ENCODE peak calls at places on chromosomes 2 and 18, in five cellular contexts. U is A549, L is GM23248, E is K562, Z is mesendoderm. I is an unnamed sample. For H3K4me1, the result is how much of the 10 kb centered on the place peaks cover.

GRCh38 chr2:173708757-173709156 is 256.4 kb downstream of the SP3 start:
- DNase-seq in U (no peak), L (no peak), E (no peak), Z (no peak), I (no peak)

GRCh38 chr2:70962211-70962884 is 16.1 kb upstream of the ANKRD53 start:
- DNase-seq in U (no peak), L (no peak), E (no peak), Z (no peak), I (peak)

GRCh38 chr2:188665196-188665595 is 309.0 kb upstream of the COL3A1 start:
- DNase-seq in U (no peak), L (peak), E (no peak), Z (peak), I (peak)

GRCh38 chr2:236444187-236444586 is 125.4 kb upstream of the ACKR3 start:
- DNase-seq in U (no peak), L (no peak), E (no peak), Z (no peak), I (no peak)

GRCh38 chr2:134173338-134174016 is 80.4 kb upstream of the MGAT5 start:
- DNase-seq in U (no peak), L (no peak), E (no peak), Z (no peak), I (peak)

GRCh38 chr2:200101862-200102261 is 146.5 kb downstream of the MAIP1 start:
- DNase-seq in U (no peak), L (no peak), E (no peak), Z (no peak), I (no peak)

GRCh38 chr18:26185267-26185666 is 41.0 kb upstream of the TAF4B start:
- DNase-seq in U (peak), L (peak), E (no peak), Z (peak), I (no peak)

GRCh38 chr2:151315381-151315903 is 26.0 kb upstream of the NMI start:
- DNase-seq in U (no peak), L (peak), E (no peak), Z (peak), I (no peak)

GRCh38 chr2:36371070-36371962 is 15.7 kb downstream of the CRIM1 start:
- DNase-seq in U (peak), L (peak), E (no peak), Z (no peak), I (no peak)

GRCh38 chr2:231397011-231397927 is 1.8 kb downstream of the B3GNT7 start:
- DNase-seq in U (no peak), L (no peak), E (no peak), Z (no peak), I (peak)

GRCh38 chr2:65227035-65227470 is 578 bp upstream of the ACTR2 start:
- DNase-seq in U (peak), L (peak), E (peak), Z (peak), I (no peak)

GRCh38 chr2:85433511-85434089 is 15.1 kb downstream of the SH2D6 start:
- DNase-seq in U (peak), L (peak), E (no peak), Z (no peak), I (peak)

GRCh38 chr2:74550231-74550630 is 3.5 kb downstream of the LOXL3 start:
- DNase-seq in U (no peak), L (no peak), E (no peak), Z (no peak), I (peak)

GRCh38 chr2:190889175-190889943 is 8.7 kb downstream of the GLS start:
- DNase-seq in U (no peak), L (no peak), E (no peak), Z (no peak), I (no peak)

GRCh38 chr2:47108638-47109372 is 46.3 kb downstream of the STPG4 start:
- DNase-seq in U (no peak), L (peak), E (peak), Z (no peak), I (peak)

GRCh38 chr2:219252084-219252483 is 959 bp upstream of the TUBA4B start:
- DNase-seq in U (no peak), L (peak), E (no peak), Z (no peak), I (no peak)

GRCh38 chr2:68059769-68060525 is 2.9 kb downstream of the C1D start:
- DNase-seq in U (no peak), L (peak), E (no peak), Z (no peak), I (peak)

GRCh38 chr2:145006957-145007672 is 487.2 kb upstream of the ZEB2 start:
- DNase-seq in U (peak), L (peak), E (no peak), Z (no peak), I (peak)

GRCh38 chr18:79371536-79372210 is 24.1 kb upstream of the NFATC1 start:
- DNase-seq in U (no peak), L (no peak), E (no peak), Z (no peak), I (no peak)

GRCh38 chr2:232387451-232388171 is 9.1 kb downstream of the ALPP start:
- DNase-seq in U (no peak), L (peak), E (no peak), Z (peak), I (peak)

GRCh38 chr2:238128061-238129040 is 10.1 kb upstream of the KLHL30 start:
- DNase-seq in U (no peak), L (no peak), E (no peak), Z (no peak), I (peak)

GRCh38 chr2:100416397-100416938 is 1.0 kb downstream of the CHST10 start:
- DNase-seq in U (no peak), L (peak), E (no peak), Z (no peak), I (no peak)
- H3K27ac ChIP-seq in U (peak), L (no peak), E (peak), Z (no peak), I (no peak)

GRCh38 chr2:160921401-160921964 is 238.7 kb upstream of the TANK start:
- DNase-seq in U (no peak), L (peak), E (no peak), Z (no peak), I (no peak)
- H3K4me1 ChIP-seq in U (under half), L (half or more), E (under half), Z (under half), I (under half)

GRCh38 chr2:98669675-98670074 is 61.3 kb downstream of the MGAT4A start:
- DNase-seq in U (peak), L (no peak), E (no peak), Z (peak), I (no peak)

GRCh38 chr2:98658816-98659486 is 50.6 kb downstream of the UNC50 start:
- DNase-seq in U (no peak), L (no peak), E (no peak), Z (no peak), I (no peak)

GRCh38 chr2:98665638-98666037 is 57.2 kb downstream of the UNC50 start:
- DNase-seq in U (no peak), L (no peak), E (no peak), Z (no peak), I (no peak)

GRCh38 chr2:98663521-98664090 is 55.2 kb downstream of the UNC50 start:
- DNase-seq in U (no peak), L (no peak), E (no peak), Z (no peak), I (no peak)

GRCh38 chr2:98664323-98664722 is 55.9 kb downstream of the UNC50 start:
- DNase-seq in U (no peak), L (peak), E (no peak), Z (peak), I (peak)
- H3K4me2 ChIP-seq in U (no peak), L (no peak), E (no peak), Z (no peak), I (no peak)

GRCh38 chr2:101741775-101742520 is 44.4 kb downstream of the MAP4K4 start:
- DNase-seq in U (no peak), L (no peak), E (no peak), Z (peak), I (peak)
- H3K27ac ChIP-seq in U (peak), L (peak), E (no peak), Z (peak), I (peak)

GRCh38 chr2:16186661-16187516 is 246.5 kb downstream of the MYCN start:
- DNase-seq in U (no peak), L (no peak), E (no peak), Z (no peak), I (no peak)
- H3K4me1 ChIP-seq in U (under half), L (under half), E (under half), Z (under half), I (under half)

DNA sequence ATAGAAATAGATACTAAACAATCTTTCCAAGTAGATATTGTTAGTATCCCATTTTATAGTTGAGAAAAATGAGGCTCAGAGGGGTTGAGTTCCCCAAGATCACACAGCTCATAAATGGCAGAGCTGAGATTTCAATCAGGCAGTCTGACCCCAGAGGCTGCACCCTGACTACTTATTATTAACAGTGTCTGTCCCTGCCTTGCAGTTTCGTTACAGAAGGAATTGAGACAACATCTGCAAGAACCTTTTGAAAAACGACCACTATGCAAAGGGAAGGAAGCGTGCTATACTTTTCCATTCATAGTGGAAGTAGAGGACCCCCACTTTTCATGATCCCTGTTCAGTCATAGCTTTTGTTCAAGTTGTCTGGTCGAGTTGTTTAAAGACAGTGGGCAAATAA is 53.2 kb upstream of the SEC11C start:
- DNase-seq in U (no peak), L (no peak), E (no peak), Z (no peak), I (no peak)
- H3K4me2 ChIP-seq in U (no peak), L (no peak), E (no peak), Z (no peak), I (no peak)

GRCh38 chr2:30372836-30373235 is 74.2 kb upstream of the LCLAT1 start:
- DNase-seq in U (no peak), L (no peak), E (no peak), Z (no peak), I (no peak)

GRCh38 chr2:30375915-30376314 is 71.1 kb upstream of the LCLAT1 start:
- DNase-seq in U (no peak), L (no peak), E (no peak), Z (no peak), I (no peak)

GRCh38 chr2:30371772-30372373 is 75.2 kb upstream of the LCLAT1 start:
- DNase-seq in U (no peak), L (peak), E (no peak), Z (no peak), I (peak)

GRCh38 chr2:30373881-30374302 is 73.2 kb upstream of the LCLAT1 start:
- DNase-seq in U (no peak), L (peak), E (no peak), Z (peak), I (peak)

GRCh38 chr2:30374380-30374779 is 72.7 kb upstream of the LCLAT1 start:
- DNase-seq in U (no peak), L (peak), E (no peak), Z (no peak), I (peak)
- H3K27ac ChIP-seq in U (no peak), L (peak), E (no peak), Z (no peak), I (peak)

GRCh38 chr2:29119211-29119610 is 4.0 kb downstream of the CLIP4 start:
- DNase-seq in U (no peak), L (no peak), E (no peak), Z (no peak), I (no peak)
- H3K4me1 ChIP-seq in U (half or more), L (half or more), E (under half), Z (under half), I (under half)

GRCh38 chr18:73124165-73124564 is 256.4 kb upstream of the NETO1 start:
- DNase-seq in U (no peak), L (no peak), E (no peak), Z (no peak), I (no peak)

GRCh38 chr18:73121207-73121606 is 253.4 kb upstream of the NETO1 start:
- DNase-seq in U (no peak), L (no peak), E (no peak), Z (no peak), I (no peak)

GRCh38 chr18:73118121-73118816 is 250.5 kb upstream of the NETO1 start:
- DNase-seq in U (no peak), L (peak), E (no peak), Z (no peak), I (no peak)

GRCh38 chr18:73120626-73121025 is 252.8 kb upstream of the NETO1 start:
- DNase-seq in U (no peak), L (no peak), E (no peak), Z (no peak), I (no peak)

DNA sequence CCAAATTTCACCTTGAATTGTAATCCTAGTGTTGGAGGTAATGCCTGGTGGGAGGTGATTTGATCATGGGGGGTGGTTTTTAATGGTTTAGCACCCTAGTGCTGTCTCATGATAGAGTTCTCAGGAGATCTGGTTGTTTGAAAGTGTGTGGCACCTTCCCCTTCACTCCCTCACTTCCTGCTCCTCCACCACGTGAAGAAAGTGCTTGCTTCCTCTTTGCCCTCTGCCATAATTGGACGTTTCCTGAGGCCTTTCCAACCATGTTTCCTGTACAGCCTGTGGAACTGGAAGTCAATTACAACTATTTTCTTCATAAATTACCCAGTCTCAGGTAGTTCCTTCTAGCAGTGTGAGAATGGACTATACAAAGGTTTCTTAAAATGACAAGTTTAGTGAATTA is 251.8 kb upstream of the NETO1 start:
- DNase-seq in U (no peak), L (no peak), E (no peak), Z (no peak), I (no peak)
- H3K4me2 ChIP-seq in U (no peak), L (no peak), E (no peak), Z (no peak), I (no peak)